ENCODE peak calls at places on chromosomes 4 and X, in eight cellular contexts. One of them, this sample, is unnamed.
A peak's percentile ranks its signal among the peaks of the same experiment; 100 is the strongest.

GRCh38 chr4:184477201-184477999 is 3.0 kb upstream of the IRF2 start:
- DNase-seq in GM23248: no peak
- DNase-seq in NCI-H524 treated with DMSO at 0.1 percent for 48 hours: no peak
- DNase-seq in fibroblast of mammary gland: no peak
- DNase-seq in left lung: no peak
- DNase-seq in AML-193: no peak
- DNase-seq in iPS-NIHi11: no peak
- DNase-seq in T-helper 9 cell: no peak
- DNase-seq in this sample: no peak

GRCh38 chr4:121551271-121551670 is 145.5 kb downstream of the ANXA5 start:
- DNase-seq in fibroblast of mammary gland: peak; percentile 27
- DNase-seq in GM23248: peak; percentile 10
- DNase-seq in T-helper 9 cell: no peak
- DNase-seq in iPS-NIHi11: no peak
- DNase-seq in left lung: no peak
- DNase-seq in AML-193: no peak
- DNase-seq in NCI-H524 treated with DMSO at 0.1 percent for 48 hours: no peak
- DNase-seq in this sample: no peak

GRCh38 chr4:158856852-158857251 is 88.0 kb downstream of the FNIP2 start:
- DNase-seq in AML-193: peak; percentile 67
- DNase-seq in fibroblast of mammary gland: peak; percentile 62
- DNase-seq in NCI-H524 treated with DMSO at 0.1 percent for 48 hours: peak; percentile 15
- DNase-seq in iPS-NIHi11: peak; percentile 38
- DNase-seq in left lung: no peak
- DNase-seq in T-helper 9 cell: no peak
- DNase-seq in GM23248: peak; percentile 64
- DNase-seq in this sample: no peak

GRCh38 chrX:109875831-109876230 is 127.1 kb upstream of the TMEM164 start:
- DNase-seq in AML-193: no peak
- DNase-seq in NCI-H524 treated with DMSO at 0.1 percent for 48 hours: no peak
- DNase-seq in fibroblast of mammary gland: no peak
- DNase-seq in iPS-NIHi11: no peak
- DNase-seq in left lung: no peak
- DNase-seq in GM23248: no peak
- DNase-seq in T-helper 9 cell: no peak
- DNase-seq in this sample: no peak

GRCh38 chrX:2913118-2913517 is 16.0 kb downstream of the ARSD start:
- DNase-seq in left lung: no peak
- DNase-seq in T-helper 9 cell: no peak
- DNase-seq in NCI-H524 treated with DMSO at 0.1 percent for 48 hours: no peak
- DNase-seq in AML-193: no peak
- DNase-seq in fibroblast of mammary gland: no peak
- DNase-seq in GM23248: no peak
- DNase-seq in iPS-NIHi11: no peak
- DNase-seq in this sample: no peak

GRCh38 chrX:153667281-153667831 is 6.3 kb downstream of the PNCK start:
- DNase-seq in NCI-H524 treated with DMSO at 0.1 percent for 48 hours: no peak
- DNase-seq in left lung: no peak
- DNase-seq in AML-193: no peak
- DNase-seq in iPS-NIHi11: no peak
- DNase-seq in T-helper 9 cell: no peak
- DNase-seq in GM23248: no peak
- DNase-seq in fibroblast of mammary gland: no peak
- DNase-seq in this sample: no peak

GRCh38 chr4:149845643-149846208 is 30.1 kb upstream of the IQCM start:
- DNase-seq in NCI-H524 treated with DMSO at 0.1 percent for 48 hours: no peak
- DNase-seq in fibroblast of mammary gland: no peak
- DNase-seq in left lung: no peak
- DNase-seq in AML-193: no peak
- DNase-seq in iPS-NIHi11: no peak
- DNase-seq in GM23248: no peak
- DNase-seq in T-helper 9 cell: no peak
- DNase-seq in this sample: no peak

GRCh38 chr4:88008133-88008621 is 742 bp downstream of the PKD2 start:
- DNase-seq in iPS-NIHi11: peak; percentile 72
- DNase-seq in AML-193: peak; percentile 9
- DNase-seq in fibroblast of mammary gland: peak; percentile 49
- DNase-seq in NCI-H524 treated with DMSO at 0.1 percent for 48 hours: no peak
- DNase-seq in GM23248: peak; percentile 80
- DNase-seq in left lung: peak; percentile 46
- DNase-seq in T-helper 9 cell: no peak
- DNase-seq in this sample: peak; percentile 47

GRCh38 chr4:99971453-99972111 is 21.5 kb upstream of the H2AZ1 start:
- DNase-seq in iPS-NIHi11: no peak
- DNase-seq in NCI-H524 treated with DMSO at 0.1 percent for 48 hours: no peak
- DNase-seq in AML-193: no peak
- DNase-seq in fibroblast of mammary gland: no peak
- DNase-seq in GM23248: no peak
- DNase-seq in left lung: no peak
- DNase-seq in T-helper 9 cell: no peak
- DNase-seq in this sample: no peak

GRCh38 chr4:128688846-128689467 is 120.5 kb upstream of the JADE1 start:
- DNase-seq in left lung: no peak
- DNase-seq in NCI-H524 treated with DMSO at 0.1 percent for 48 hours: no peak
- DNase-seq in GM23248: no peak
- DNase-seq in fibroblast of mammary gland: no peak
- DNase-seq in T-helper 9 cell: no peak
- DNase-seq in iPS-NIHi11: no peak
- DNase-seq in AML-193: no peak
- DNase-seq in this sample: no peak

GRCh38 chrX:110258552-110258951 is 59.3 kb downstream of the AMMECR1 start:
- DNase-seq in iPS-NIHi11: no peak
- DNase-seq in fibroblast of mammary gland: peak; percentile 62
- DNase-seq in left lung: no peak
- DNase-seq in AML-193: no peak
- DNase-seq in GM23248: peak; percentile 69
- DNase-seq in T-helper 9 cell: no peak
- DNase-seq in NCI-H524 treated with DMSO at 0.1 percent for 48 hours: no peak
- DNase-seq in this sample: no peak

GRCh38 chr4:25303578-25303977 is 9.0 kb upstream of the ZCCHC4 start:
- DNase-seq in T-helper 9 cell: no peak
- DNase-seq in GM23248: no peak
- DNase-seq in NCI-H524 treated with DMSO at 0.1 percent for 48 hours: no peak
- DNase-seq in fibroblast of mammary gland: no peak
- DNase-seq in left lung: no peak
- DNase-seq in iPS-NIHi11: no peak
- DNase-seq in AML-193: no peak
- DNase-seq in this sample: no peak

GRCh38 chr4:89640620-89641366 is 196.2 kb downstream of the SNCA start:
- DNase-seq in T-helper 9 cell: no peak
- DNase-seq in NCI-H524 treated with DMSO at 0.1 percent for 48 hours: peak; percentile 42
- DNase-seq in iPS-NIHi11: peak; percentile 73
- DNase-seq in AML-193: no peak
- DNase-seq in GM23248: peak; percentile 82
- DNase-seq in left lung: no peak
- DNase-seq in fibroblast of mammary gland: peak; percentile 64
- DNase-seq in this sample: peak; percentile 13

GRCh38 chrX:96791559-96791958 is 92.1 kb upstream of the RPA4 start:
- DNase-seq in iPS-NIHi11: no peak
- DNase-seq in GM23248: peak; percentile 58
- DNase-seq in AML-193: no peak
- DNase-seq in left lung: no peak
- DNase-seq in fibroblast of mammary gland: peak; percentile 83
- DNase-seq in T-helper 9 cell: no peak
- DNase-seq in NCI-H524 treated with DMSO at 0.1 percent for 48 hours: no peak
- DNase-seq in this sample: no peak

GRCh38 chrX:46965125-46965758 is 53.0 kb downstream of the JADE3 start:
- DNase-seq in fibroblast of mammary gland: peak; percentile 52
- DNase-seq in NCI-H524 treated with DMSO at 0.1 percent for 48 hours: no peak
- DNase-seq in GM23248: peak; percentile 56
- DNase-seq in iPS-NIHi11: no peak
- DNase-seq in T-helper 9 cell: no peak
- DNase-seq in left lung: no peak
- DNase-seq in AML-193: no peak
- DNase-seq in this sample: no peak

GRCh38 chr4:108058685-108059440 is 69.2 kb downstream of the HADH start:
- DNase-seq in fibroblast of mammary gland: peak; percentile 56
- DNase-seq in left lung: no peak
- DNase-seq in iPS-NIHi11: peak; percentile 23
- DNase-seq in AML-193: no peak
- DNase-seq in GM23248: peak; percentile 78
- DNase-seq in NCI-H524 treated with DMSO at 0.1 percent for 48 hours: no peak
- DNase-seq in T-helper 9 cell: no peak
- DNase-seq in this sample: peak; percentile 50

GRCh38 chr4:140469806-140470733 is 28.0 kb downstream of the MGAT4D start:
- DNase-seq in iPS-NIHi11: peak; percentile 16
- DNase-seq in NCI-H524 treated with DMSO at 0.1 percent for 48 hours: no peak
- DNase-seq in fibroblast of mammary gland: no peak
- DNase-seq in AML-193: no peak
- DNase-seq in left lung: no peak
- DNase-seq in GM23248: no peak
- DNase-seq in T-helper 9 cell: no peak
- DNase-seq in this sample: no peak

GRCh38 chr4:165751882-165752281 is 121.2 kb upstream of the TLL1 start:
- DNase-seq in GM23248: no peak
- DNase-seq in left lung: no peak
- DNase-seq in NCI-H524 treated with DMSO at 0.1 percent for 48 hours: no peak
- DNase-seq in AML-193: no peak
- DNase-seq in iPS-NIHi11: no peak
- DNase-seq in T-helper 9 cell: no peak
- DNase-seq in fibroblast of mammary gland: no peak
- DNase-seq in this sample: no peak

GRCh38 chrX:105876658-105877057 is 54.3 kb downstream of the NRK start:
- DNase-seq in GM23248: no peak
- DNase-seq in NCI-H524 treated with DMSO at 0.1 percent for 48 hours: no peak
- DNase-seq in fibroblast of mammary gland: peak; percentile 38
- DNase-seq in iPS-NIHi11: peak; percentile 3
- DNase-seq in AML-193: peak; percentile 0
- DNase-seq in left lung: no peak
- DNase-seq in T-helper 9 cell: no peak
- DNase-seq in this sample: no peak

GRCh38 chrX:43741843-43742573 is 85.9 kb downstream of the MAOA start:
- DNase-seq in iPS-NIHi11: no peak
- DNase-seq in NCI-H524 treated with DMSO at 0.1 percent for 48 hours: no peak
- DNase-seq in T-helper 9 cell: no peak
- DNase-seq in fibroblast of mammary gland: peak; percentile 82
- DNase-seq in AML-193: no peak
- DNase-seq in GM23248: peak; percentile 50
- DNase-seq in left lung: no peak
- DNase-seq in this sample: no peak

GRCh38 chr4:78710536-78710935 is 65.6 kb upstream of the BMP2K start:
- DNase-seq in fibroblast of mammary gland: peak; percentile 67
- DNase-seq in iPS-NIHi11: no peak
- DNase-seq in GM23248: peak; percentile 68
- DNase-seq in left lung: no peak
- DNase-seq in NCI-H524 treated with DMSO at 0.1 percent for 48 hours: peak; percentile 44
- DNase-seq in AML-193: no peak
- DNase-seq in T-helper 9 cell: no peak
- DNase-seq in this sample: no peak

GRCh38 chr4:14155803-14156202 is 528.3 kb upstream of the BOD1L1 start:
- DNase-seq in GM23248: no peak
- DNase-seq in iPS-NIHi11: no peak
- DNase-seq in AML-193: no peak
- DNase-seq in NCI-H524 treated with DMSO at 0.1 percent for 48 hours: peak; percentile 11
- DNase-seq in T-helper 9 cell: no peak
- DNase-seq in left lung: no peak
- DNase-seq in fibroblast of mammary gland: no peak
- DNase-seq in this sample: no peak

GRCh38 chr4:75338352-75338880 is 175.8 kb downstream of the RCHY1 start:
- DNase-seq in NCI-H524 treated with DMSO at 0.1 percent for 48 hours: no peak
- DNase-seq in AML-193: no peak
- DNase-seq in T-helper 9 cell: no peak
- DNase-seq in GM23248: no peak
- DNase-seq in iPS-NIHi11: no peak
- DNase-seq in left lung: no peak
- DNase-seq in fibroblast of mammary gland: no peak
- DNase-seq in this sample: no peak

GRCh38 chr4:139689093-139689722 is 23.6 kb downstream of the MGST2 start:
- DNase-seq in NCI-H524 treated with DMSO at 0.1 percent for 48 hours: peak; percentile 59
- DNase-seq in iPS-NIHi11: no peak
- DNase-seq in T-helper 9 cell: no peak
- DNase-seq in left lung: no peak
- DNase-seq in fibroblast of mammary gland: peak; percentile 11
- DNase-seq in GM23248: peak; percentile 18
- DNase-seq in AML-193: no peak
- DNase-seq in this sample: no peak

GRCh38 chr4:158778065-158778711 is 9.4 kb downstream of the FNIP2 start:
- DNase-seq in NCI-H524 treated with DMSO at 0.1 percent for 48 hours: no peak
- DNase-seq in T-helper 9 cell: no peak
- DNase-seq in iPS-NIHi11: no peak
- DNase-seq in AML-193: no peak
- DNase-seq in fibroblast of mammary gland: no peak
- DNase-seq in GM23248: no peak
- DNase-seq in left lung: no peak
- DNase-seq in this sample: no peak

GRCh38 chr4:24857996-24858395 is 54.8 kb downstream of the CCDC149 start:
- DNase-seq in NCI-H524 treated with DMSO at 0.1 percent for 48 hours: no peak
- DNase-seq in AML-193: no peak
- DNase-seq in iPS-NIHi11: no peak
- DNase-seq in fibroblast of mammary gland: peak; percentile 80
- DNase-seq in T-helper 9 cell: no peak
- DNase-seq in GM23248: peak; percentile 69
- DNase-seq in left lung: no peak
- DNase-seq in this sample: no peak

GRCh38 chr4:27861802-27862201 is 1001.2 kb downstream of the STIM2 start:
- DNase-seq in AML-193: no peak
- DNase-seq in GM23248: peak; percentile 2
- DNase-seq in NCI-H524 treated with DMSO at 0.1 percent for 48 hours: no peak
- DNase-seq in T-helper 9 cell: no peak
- DNase-seq in fibroblast of mammary gland: peak; percentile 28
- DNase-seq in iPS-NIHi11: no peak
- DNase-seq in left lung: no peak
- DNase-seq in this sample: no peak

GRCh38 chr4:85866508-85866907 is 391.6 kb downstream of the ARHGAP24 start:
- DNase-seq in GM23248: peak; percentile 24
- DNase-seq in fibroblast of mammary gland: peak; percentile 47
- DNase-seq in iPS-NIHi11: no peak
- DNase-seq in T-helper 9 cell: no peak
- DNase-seq in NCI-H524 treated with DMSO at 0.1 percent for 48 hours: no peak
- DNase-seq in AML-193: no peak
- DNase-seq in left lung: no peak
- DNase-seq in this sample: no peak

GRCh38 chr4:152106113-152106763 is 345.4 kb upstream of the GATB start:
- DNase-seq in left lung: peak; percentile 87
- DNase-seq in NCI-H524 treated with DMSO at 0.1 percent for 48 hours: no peak
- DNase-seq in GM23248: peak; percentile 97
- DNase-seq in AML-193: no peak
- DNase-seq in fibroblast of mammary gland: peak; percentile 98
- DNase-seq in T-helper 9 cell: no peak
- DNase-seq in iPS-NIHi11: no peak
- DNase-seq in this sample: peak; percentile 38

GRCh38 chr4:127857641-127858040 is 23.1 kb upstream of the PLK4 start:
- DNase-seq in fibroblast of mammary gland: no peak
- DNase-seq in AML-193: no peak
- DNase-seq in iPS-NIHi11: no peak
- DNase-seq in GM23248: no peak
- DNase-seq in left lung: no peak
- DNase-seq in NCI-H524 treated with DMSO at 0.1 percent for 48 hours: no peak
- DNase-seq in T-helper 9 cell: no peak
- DNase-seq in this sample: no peak

GRCh38 chrX:101229155-101229554 is 9.6 kb downstream of the DRP2 start:
- DNase-seq in T-helper 9 cell: no peak
- DNase-seq in GM23248: peak; percentile 72
- DNase-seq in left lung: no peak
- DNase-seq in fibroblast of mammary gland: peak; percentile 78
- DNase-seq in iPS-NIHi11: no peak
- DNase-seq in NCI-H524 treated with DMSO at 0.1 percent for 48 hours: no peak
- DNase-seq in AML-193: no peak
- DNase-seq in this sample: no peak

GRCh38 chrX:78329486-78329885 is 2.1 kb upstream of the CYSLTR1 start:
- DNase-seq in left lung: no peak
- DNase-seq in AML-193: no peak
- DNase-seq in GM23248: no peak
- DNase-seq in NCI-H524 treated with DMSO at 0.1 percent for 48 hours: no peak
- DNase-seq in T-helper 9 cell: no peak
- DNase-seq in iPS-NIHi11: no peak
- DNase-seq in fibroblast of mammary gland: no peak
- DNase-seq in this sample: no peak

GRCh38 chr4:54094449-54094848 is 5.5 kb upstream of the GSX2 start:
- DNase-seq in T-helper 9 cell: no peak
- DNase-seq in left lung: no peak
- DNase-seq in NCI-H524 treated with DMSO at 0.1 percent for 48 hours: no peak
- DNase-seq in iPS-NIHi11: no peak
- DNase-seq in GM23248: no peak
- DNase-seq in AML-193: no peak
- DNase-seq in fibroblast of mammary gland: no peak
- DNase-seq in this sample: no peak

GRCh38 chrX:107826286-107827136 is 845 bp downstream of the MID2 start:
- DNase-seq in iPS-NIHi11: peak; percentile 45
- DNase-seq in fibroblast of mammary gland: peak; percentile 50
- DNase-seq in AML-193: no peak
- DNase-seq in left lung: no peak
- DNase-seq in T-helper 9 cell: peak; percentile 1
- DNase-seq in NCI-H524 treated with DMSO at 0.1 percent for 48 hours: peak; percentile 19
- DNase-seq in GM23248: peak; percentile 67
- DNase-seq in this sample: peak; percentile 13